ENCODE peak calls at places on chromosome 11, in seven cellular contexts. G is aorta; L is astrocyte of the spinal cord; B is NCI-H146; K is naive thymus-derived CD8-positive, alpha-beta T cell; C is NCI-H1092; X is AG09309. U is an unnamed sample.
A peak's percentile ranks its signal among the peaks of the same experiment; 100 is the strongest.

GRCh38 chr11:5476184-5476819 is 12.2 kb upstream of the OR52D1 start:
- DNase-seq in G (peak; percentile 53), L (peak; percentile 56), B (peak; percentile 31), K (peak; percentile 24), C (no peak), X (peak; percentile 8), U (peak; percentile 67)

GRCh38 chr11:94469416-94469815 is 24.2 kb downstream of the MRE11 start:
- DNase-seq in G (no peak), L (no peak), B (no peak), K (no peak), C (no peak), X (no peak), U (no peak)

GRCh38 chr11:27807594-27807993 is 107.3 kb upstream of the BDNF start:
- DNase-seq in G (no peak), L (no peak), B (no peak), K (no peak), C (no peak), X (peak; percentile 61), U (no peak)

GRCh38 chr11:72764503-72764902 is 12.3 kb upstream of the ARAP1 start:
- DNase-seq in G (no peak), L (no peak), B (peak; percentile 98), K (no peak), C (peak; percentile 39), X (no peak), U (no peak)

GRCh38 chr11:46345881-46346484 is 1.3 kb upstream of the DGKZ start:
- DNase-seq in G (no peak), L (no peak), B (no peak), K (no peak), C (no peak), X (no peak), U (no peak)

GRCh38 chr11:32006799-32007388 is 84.0 kb upstream of the RCN1 start:
- DNase-seq in G (no peak), L (peak; percentile 59), B (peak; percentile 37), K (no peak), C (no peak), X (peak; percentile 7), U (peak; percentile 76)

GRCh38 chr11:86719781-86720463 is 47.5 kb upstream of the ME3 start:
- DNase-seq in G (no peak), L (peak; percentile 81), B (no peak), K (no peak), C (no peak), X (no peak), U (peak; percentile 91)

GRCh38 chr11:44621784-44622183 is 56.3 kb downstream of the CD82 start:
- DNase-seq in G (no peak), L (no peak), B (no peak), K (peak; percentile 3), C (no peak), X (no peak), U (no peak)

GRCh38 chr11:46504817-46505613 is 88.8 kb downstream of the AMBRA1 start:
- DNase-seq in G (no peak), L (peak; percentile 55), B (no peak), K (no peak), C (no peak), X (no peak), U (peak; percentile 62)

GRCh38 chr11:125423247-125423849 is 72.7 kb downstream of the FEZ1 start:
- DNase-seq in G (no peak), L (no peak), B (no peak), K (no peak), C (no peak), X (no peak), U (no peak)

GRCh38 chr11:120057595-120058581 is 80.0 kb downstream of the TRIM29 start:
- DNase-seq in G (peak; percentile 55), L (no peak), B (no peak), K (no peak), C (no peak), X (no peak), U (peak; percentile 81)

GRCh38 chr11:123202155-123202714 is 7.2 kb upstream of the CLMP start:
- DNase-seq in G (no peak), L (no peak), B (no peak), K (no peak), C (no peak), X (no peak), U (no peak)

GRCh38 chr11:133922078-133922870 is 34.5 kb downstream of the IGSF9B start:
- DNase-seq in G (no peak), L (no peak), B (no peak), K (no peak), C (peak; percentile 13), X (no peak), U (no peak)

GRCh38 chr11:128714881-128715280 is 21.0 kb downstream of the FLI1 start:
- DNase-seq in G (no peak), L (peak; percentile 87), B (no peak), K (no peak), C (no peak), X (peak; percentile 88), U (peak; percentile 90)

GRCh38 chr11:57311109-57311936 is 13.4 kb downstream of the TNKS1BP1 start:
- DNase-seq in G (peak; percentile 96), L (peak; percentile 98), B (no peak), K (no peak), C (no peak), X (peak; percentile 91), U (peak; percentile 98)

GRCh38 chr11:134854391-134854991 is 442.4 kb upstream of the B3GAT1 start:
- DNase-seq in G (no peak), L (no peak), B (no peak), K (no peak), C (no peak), X (no peak), U (no peak)

U was measured in astrocyte of the hippocampus.